ENCODE peak calls at places on chromosome 7, in eight cellular contexts. I is A549, F is heart left ventricle, N is nephron progenitor cell, B is left lung, K is gastrocnemius medialis, P is mammary epithelial cell, O is GM12864. L is an unnamed sample.

GRCh38 chr7:77265666-77266065 is 66.0 kb upstream of the FGL2 start:
- DNase-seq in N (no peak), K (no peak), P (no peak), I (no peak), B (no peak), O (no peak), F (no peak), L (no peak)

GRCh38 chr7:927031-927671 is 27.3 kb downstream of the ADAP1 start:
- DNase-seq in P (no peak), K (peak), O (no peak), F (peak), B (peak), N (no peak), I (no peak), L (no peak)

GRCh38 chr7:130649004-130649790 is 19.4 kb downstream of the COPG2 start:
- DNase-seq in I (no peak), F (no peak), B (no peak), P (peak), N (no peak), O (peak), K (no peak), L (peak)

GRCh38 chr7:28718042-28718452 is 240.1 kb downstream of the TRIL start:
- DNase-seq in I (no peak), O (no peak), K (no peak), N (no peak), B (no peak), P (no peak), F (peak), L (no peak)

GRCh38 chr7:17236161-17236560 is 62.3 kb upstream of the AHR start:
- DNase-seq in F (no peak), P (no peak), B (no peak), K (no peak), I (no peak), O (no peak), N (no peak), L (no peak)

GRCh38 chr7:315516-316265 is 25.7 kb downstream of the FOXL3 start:
- DNase-seq in N (no peak), F (peak), B (no peak), I (no peak), O (no peak), P (no peak), K (no peak), L (no peak)

GRCh38 chr7:24880886-24881285 is 99.1 kb downstream of the OSBPL3 start:
- DNase-seq in P (no peak), B (no peak), I (no peak), F (no peak), O (no peak), K (no peak), N (no peak), L (no peak)

GRCh38 chr7:100888988-100889760 is at the start of gene UFSP1:
- DNase-seq in O (no peak), B (no peak), K (peak), F (no peak), I (no peak), N (peak), P (no peak), L (peak)

GRCh38 chr7:107850671-107851070 is 40.3 kb upstream of the DLD start:
- DNase-seq in F (no peak), P (no peak), O (no peak), K (no peak), I (no peak), N (no peak), B (no peak), L (no peak)

GRCh38 chr7:21361413-21362130 is 66.3 kb upstream of the SP4 start:
- DNase-seq in F (no peak), O (no peak), B (no peak), I (no peak), K (no peak), N (no peak), P (no peak), L (no peak)

GRCh38 chr7:150945853-150946825 is 32.0 kb downstream of the KCNH2 start:
- DNase-seq in O (no peak), K (no peak), B (peak), I (no peak), N (no peak), P (peak), F (peak), L (no peak)

GRCh38 chr7:74453321-74454011 is at the start of gene GTF2IRD1:
- DNase-seq in O (no peak), B (peak), F (peak), I (peak), P (peak), N (peak), K (peak), L (peak)

GRCh38 chr7:29975564-29975963 is 14.0 kb downstream of the SCRN1 start:
- DNase-seq in N (no peak), O (no peak), I (no peak), B (no peak), K (no peak), F (no peak), P (no peak), L (no peak)

GRCh38 chr7:29976265-29976664 is 13.3 kb downstream of the SCRN1 start:
- DNase-seq in K (no peak), I (no peak), N (no peak), O (no peak), B (no peak), P (no peak), F (no peak), L (no peak)

GRCh38 chr7:29976673-29977072 is 12.9 kb downstream of the SCRN1 start:
- DNase-seq in B (no peak), P (peak), K (no peak), F (no peak), I (no peak), O (no peak), N (no peak), L (no peak)

GRCh38 chr7:29980151-29980550 is 9.4 kb downstream of the SCRN1 start:
- DNase-seq in F (no peak), P (no peak), K (no peak), B (no peak), N (no peak), O (no peak), I (no peak), L (no peak)

DNA sequence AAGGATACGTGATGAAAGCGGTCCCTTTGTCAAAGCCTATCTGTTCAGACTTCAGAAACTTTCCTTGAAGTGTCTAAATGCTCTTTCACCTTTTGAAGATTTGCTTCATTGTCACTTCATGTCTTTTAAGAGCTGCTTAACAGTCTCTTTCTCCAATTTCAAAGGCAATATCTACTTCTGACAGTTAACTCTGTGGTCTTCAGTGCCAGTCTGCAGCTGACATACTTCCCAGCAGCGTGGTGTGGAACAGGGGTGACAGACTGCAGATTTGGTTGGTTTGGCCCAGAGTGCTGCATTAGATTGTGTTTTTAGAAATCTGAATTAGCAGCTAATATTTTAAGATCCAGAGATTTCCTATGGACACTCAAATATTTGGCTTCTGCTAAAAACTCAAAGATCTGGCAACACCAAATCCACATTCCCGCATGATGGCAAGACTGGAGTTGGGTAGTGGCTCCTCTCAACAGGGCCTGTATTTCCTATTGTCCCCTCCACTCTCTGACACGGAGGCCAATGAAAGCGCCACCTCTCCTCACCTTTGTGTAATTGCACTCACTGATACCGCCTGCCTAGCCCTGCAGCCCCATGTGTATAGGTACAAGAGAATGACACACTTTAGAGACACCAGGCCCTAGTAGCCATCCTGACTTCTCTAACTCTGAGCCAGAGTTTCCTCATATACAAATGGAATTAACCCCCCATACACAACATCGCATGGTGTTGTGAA is 11.5 kb downstream of the SCRN1 start:
- DNase-seq in O (no peak), K (no peak), N (peak), I (peak), B (no peak), P (no peak), F (no peak), L (no peak)
- TF ChIP-seq CTCF in O (peak), K (no peak), N (peak), I (no peak), B (no peak), P (no peak), F (no peak), L (no peak)

GRCh38 chr7:47326220-47326619 is 255.7 kb downstream of the TNS3 start:
- DNase-seq in O (no peak), I (no peak), K (no peak), N (no peak), F (no peak), B (no peak), P (peak), L (no peak)
- TF ChIP-seq CTCF in O (no peak), I (no peak), K (peak), N (no peak), F (peak), B (no peak), P (peak), L (no peak)

GRCh38 chr7:47827321-47827720 is 120.9 kb downstream of the PKD1L1 start:
- DNase-seq in K (no peak), O (no peak), I (no peak), N (no peak), P (peak), F (peak), B (no peak), L (no peak)

GRCh38 chr7:47833211-47833610 is 115.1 kb downstream of the PKD1L1 start:
- DNase-seq in P (no peak), I (no peak), O (no peak), N (no peak), K (no peak), F (no peak), B (no peak), L (no peak)

GRCh38 chr7:47827886-47828285 is 120.4 kb downstream of the PKD1L1 start:
- DNase-seq in K (no peak), P (no peak), O (no peak), I (no peak), N (no peak), F (no peak), B (no peak), L (no peak)

GRCh38 chr7:47832105-47832715 is 116.1 kb downstream of the PKD1L1 start:
- DNase-seq in B (no peak), O (no peak), I (no peak), K (no peak), F (no peak), N (no peak), P (no peak), L (no peak)

GRCh38 chr7:47830015-47830414 is 118.3 kb downstream of the PKD1L1 start:
- DNase-seq in N (no peak), B (no peak), P (no peak), I (no peak), K (no peak), O (no peak), F (no peak), L (no peak)
- TF ChIP-seq CTCF in N (no peak), B (no peak), P (no peak), I (no peak), K (no peak), O (no peak), F (no peak), L (no peak)

GRCh38 chr7:44308741-44309270 is 16.6 kb downstream of the CAMK2B start:
- DNase-seq in N (no peak), K (no peak), F (peak), I (no peak), O (no peak), B (peak), P (no peak), L (peak)

GRCh38 chr7:44306608-44307007 is 18.8 kb downstream of the CAMK2B start:
- DNase-seq in N (no peak), O (no peak), K (no peak), I (no peak), B (peak), P (no peak), F (no peak), L (peak)

GRCh38 chr7:44307905-44308740 is 17.3 kb downstream of the CAMK2B start:
- DNase-seq in I (no peak), F (no peak), P (peak), O (no peak), K (no peak), N (no peak), B (peak), L (peak)

GRCh38 chr7:44305564-44306507 is 19.6 kb downstream of the CAMK2B start:
- DNase-seq in O (no peak), K (no peak), B (peak), P (no peak), I (no peak), N (no peak), F (no peak), L (peak)

DNA sequence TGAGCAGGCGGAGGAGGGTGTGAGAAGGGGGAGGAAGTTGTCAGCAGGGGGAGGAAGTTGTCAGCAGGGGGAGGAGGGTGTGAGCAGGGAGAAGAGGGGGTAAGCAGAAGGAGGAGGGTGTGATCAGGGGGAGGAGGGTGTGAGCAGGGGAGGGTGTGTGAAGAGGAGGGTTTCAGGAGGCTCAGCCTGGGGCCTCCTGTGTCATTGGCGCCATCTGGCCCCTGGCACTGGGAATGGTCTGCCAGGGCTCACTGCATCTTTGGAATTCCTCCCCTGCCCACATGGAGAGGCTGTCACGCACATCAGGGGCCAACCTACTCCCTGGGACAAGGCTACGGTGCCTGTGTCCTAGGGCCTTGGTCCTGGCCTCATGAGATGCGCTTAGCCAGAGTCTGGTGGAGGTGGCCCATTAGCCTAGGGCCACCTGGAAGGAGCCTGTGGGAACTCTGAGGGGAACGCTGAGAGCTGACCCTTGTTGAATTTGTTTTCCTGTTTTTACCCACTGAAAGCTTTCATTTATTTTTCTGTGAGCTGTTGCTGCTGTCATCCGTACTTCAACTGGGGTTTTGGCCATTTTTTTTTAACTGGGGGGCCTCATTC is 18.0 kb downstream of the CAMK2B start:
- DNase-seq in B (peak), N (peak), F (peak), K (no peak), I (peak), P (peak), O (no peak), L (peak)
- TF ChIP-seq CTCF in B (no peak), N (no peak), F (peak), K (no peak), I (peak), P (peak), O (peak), L (peak)